ENCODE peak calls at places on chromosomes 2 and 18, in eight cellular contexts. Q is activated CD8-positive, alpha-beta memory T cell treated with anti-CD3 and anti-CD28 coated beads, Interleukin-2, amount 50 U/mL, for 4 hours; X is MCF 10A; D is hypothalamus; M is colonic mucosa; Y is ACHN; C is ovary; H is dorsolateral prefrontal cortex. F is an unnamed sample.

GRCh38 chr2:108542071-108542470 is 7.8 kb downstream of the LIMS1 start:
- DNase-seq in M (no peak), H (no peak), X (no peak), C (no peak), Y (no peak), D (no peak), Q (no peak), F (no peak)

GRCh38 chr18:42545825-42546224 is 569.7 kb downstream of the RIT2 start:
- DNase-seq in X (peak), Y (peak), C (no peak), Q (no peak), H (no peak), M (no peak), D (no peak), F (no peak)

GRCh38 chr18:58438984-58439311 is 189.9 kb downstream of the ALPK2 start:
- DNase-seq in D (no peak), Q (no peak), M (no peak), Y (no peak), H (no peak), X (no peak), C (no peak), F (no peak)

GRCh38 chr2:167052825-167053224 is 164.5 kb downstream of the XIRP2 start:
- DNase-seq in D (no peak), X (peak), Q (no peak), C (no peak), M (no peak), H (no peak), Y (peak), F (no peak)

GRCh38 chr2:128217671-128218070 is 101.0 kb downstream of the HS6ST1 start:
- DNase-seq in C (no peak), D (no peak), Q (no peak), Y (no peak), X (no peak), M (no peak), H (no peak), F (no peak)

GRCh38 chr18:35572644-35573043 is 8.9 kb upstream of the GALNT1 start:
- DNase-seq in D (no peak), M (no peak), C (no peak), H (no peak), Q (no peak), Y (no peak), X (no peak), F (no peak)

GRCh38 chr18:73564073-73564472 is 583.6 kb downstream of the FBXO15 start:
- DNase-seq in D (no peak), M (no peak), H (no peak), Q (no peak), Y (peak), X (peak), C (no peak), F (no peak)

GRCh38 chr2:62803961-62804360 is 98.4 kb downstream of the EHBP1 start:
- DNase-seq in X (no peak), Q (no peak), Y (no peak), D (no peak), M (no peak), H (no peak), C (no peak), F (no peak)

GRCh38 chr2:23680951-23681350 is 246.0 kb downstream of the ATAD2B start:
- DNase-seq in X (no peak), M (no peak), C (no peak), D (no peak), H (no peak), Y (no peak), Q (no peak), F (no peak)

GRCh38 chr18:22428672-22429071 is 11.0 kb upstream of the CTAGE1 start:
- DNase-seq in D (no peak), M (no peak), X (no peak), Y (no peak), H (no peak), C (no peak), Q (no peak), F (no peak)

GRCh38 chr2:26691881-26692813 is at the start of gene KCNK3:
- DNase-seq in H (peak), D (peak), Q (peak), M (peak), X (peak), C (peak), Y (peak), F (peak)

GRCh38 chr18:12791631-12792030 is 88.8 kb downstream of the PSMG2 start:
- DNase-seq in Y (no peak), X (no peak), C (no peak), D (no peak), Q (no peak), H (no peak), M (no peak), F (no peak)

GRCh38 chr2:217742276-217742675 is 260.5 kb downstream of the TNS1 start:
- DNase-seq in X (no peak), D (no peak), H (no peak), Y (no peak), C (no peak), Q (no peak), M (peak), F (no peak)

GRCh38 chr2:203744091-203744490 is 37.7 kb downstream of the CD28 start:
- DNase-seq in Y (no peak), H (no peak), X (no peak), C (no peak), D (no peak), M (no peak), Q (no peak), F (no peak)

GRCh38 chr2:232870766-232871371 is 805 bp downstream of the SNORC start:
- DNase-seq in M (no peak), C (no peak), X (no peak), Q (no peak), D (no peak), Y (no peak), H (no peak), F (no peak)

GRCh38 chr2:180184506-180184905 is 177.4 kb upstream of the CWC22 start:
- DNase-seq in X (peak), M (no peak), Q (no peak), C (no peak), Y (no peak), D (no peak), H (no peak), F (no peak)

GRCh38 chr2:240253583-240254145 is 113.2 kb upstream of the OTOS start:
- DNase-seq in Y (no peak), H (no peak), D (no peak), Q (no peak), C (no peak), M (no peak), X (no peak), F (no peak)

GRCh38 chr2:185145316-185146121 is 547.2 kb downstream of the ZNF804A start:
- DNase-seq in C (no peak), X (peak), M (no peak), H (no peak), Y (no peak), Q (no peak), D (no peak), F (no peak)

GRCh38 chr2:23268467-23269263 is 116.3 kb upstream of the KLHL29 start:
- DNase-seq in Y (peak), M (no peak), Q (no peak), H (no peak), X (no peak), D (no peak), C (no peak), F (no peak)

GRCh38 chr2:175175896-175176295 is 5.6 kb downstream of the ATP5MC3 start:
- DNase-seq in M (no peak), H (no peak), Q (no peak), Y (no peak), D (no peak), X (no peak), C (no peak), F (no peak)

GRCh38 chr2:239953418-239954061 is 71.6 kb downstream of the NDUFA10 start:
- DNase-seq in D (peak), M (no peak), X (no peak), Y (no peak), C (peak), Q (no peak), H (peak), F (peak)

GRCh38 chr2:234304945-234305344 is 191.9 kb downstream of the ARL4C start:
- DNase-seq in C (no peak), M (no peak), X (peak), D (no peak), Q (no peak), H (no peak), Y (no peak), F (no peak)